ENCODE peak calls at places on chromosome 20, in four cellular contexts. O, W, P and V are unnamed samples.

GRCh38 chr20:1674361-1674760 is 16.8 kb upstream of the SIRPG start:
- DNase-seq in W (no peak), O (no peak), P (no peak), V (no peak)

GRCh38 chr20:36890586-36890985 is 14.6 kb downstream of the TLDC2 start:
- DNase-seq in O (no peak), P (no peak), W (no peak), V (no peak)

GRCh38 chr20:2109425-2110210 is 8.0 kb downstream of the STK35 start:
- DNase-seq in O (peak), W (no peak), P (no peak), V (no peak)

GRCh38 chr20:32144898-32145662 is 35.6 kb downstream of the TM9SF4 start:
- DNase-seq in P (no peak), O (no peak), W (no peak), V (no peak)

GRCh38 chr20:53899351-53900167 is 170.8 kb downstream of the BCAS1 start:
- DNase-seq in W (peak), O (no peak), P (peak), V (peak)

GRCh38 chr20:33902011-33902410 is 90.9 kb downstream of the CHMP4B start:
- DNase-seq in O (no peak), W (no peak), P (no peak), V (no peak)

GRCh38 chr20:32674362-32674789 is 635 bp upstream of the C20orf203 start:
- DNase-seq in P (peak), W (peak), O (peak), V (peak)

GRCh38 chr20:50521709-50522674 is 11.8 kb downstream of the PTPN1 start:
- DNase-seq in O (no peak), P (no peak), W (no peak), V (no peak)

GRCh38 chr20:8399963-8400362 is 267.9 kb downstream of the PLCB1 start:
- DNase-seq in W (no peak), P (no peak), O (no peak), V (no peak)

GRCh38 chr20:32585011-32585518 is at the start of gene NOL4L:
- DNase-seq in P (peak), O (peak), W (peak), V (peak)

GRCh38 chr20:11686900-11687543 is 230.7 kb upstream of the BTBD3 start:
- DNase-seq in P (peak), O (peak), W (peak), V (peak)

GRCh38 chr20:32871622-32872160 is 13.0 kb downstream of the EFCAB8 start:
- DNase-seq in W (no peak), O (no peak), P (no peak), V (no peak)

GRCh38 chr20:9500121-9500911 is 14.1 kb upstream of the LAMP5 start:
- DNase-seq in W (no peak), P (no peak), O (no peak), V (no peak)

GRCh38 chr20:11777861-11778570 is 139.7 kb upstream of the BTBD3 start:
- DNase-seq in O (no peak), P (no peak), W (peak), V (peak)

GRCh38 chr20:64113796-64114355 is 6.5 kb upstream of the NPBWR2 start:
- DNase-seq in W (no peak), P (no peak), O (no peak), V (no peak)

GRCh38 chr20:35232575-35232974 is 6.1 kb downstream of the MMP24 start:
- DNase-seq in P (no peak), W (no peak), O (peak), V (peak)

GRCh38 chr20:44388466-44389023 is 33.0 kb downstream of the HNF4A start:
- DNase-seq in O (peak), W (peak), P (peak), V (peak)

GRCh38 chr20:1798982-1799381 is 96.2 kb upstream of the SIRPA start:
- DNase-seq in P (no peak), O (no peak), W (peak), V (no peak)

GRCh38 chr20:50317644-50318043 is 127.0 kb downstream of the CEBPB start:
- DNase-seq in O (no peak), P (no peak), W (no peak), V (no peak)

GRCh38 chr20:25042531-25043498 is 15.1 kb downstream of the ACSS1 start:
- DNase-seq in O (no peak), W (no peak), P (no peak), V (no peak)

GRCh38 chr20:63830821-63831593 is at the start of gene ZBTB46:
- DNase-seq in O (peak), W (peak), P (peak), V (peak)

GRCh38 chr20:5180933-5181332 is 54.1 kb downstream of the CDS2 start:
- DNase-seq in P (no peak), O (no peak), W (no peak), V (no peak)

GRCh38 chr20:6829510-6830116 is 62.1 kb downstream of the BMP2 start:
- DNase-seq in W (no peak), O (no peak), P (peak), V (no peak)

GRCh38 chr20:63969851-63970713 is at the start of gene ZNF512B:
- DNase-seq in P (peak), W (peak), O (peak), V (peak)

GRCh38 chr20:31560900-31561598 is 44.0 kb upstream of the ID1 start:
- DNase-seq in O (no peak), W (peak), P (no peak), V (peak)

GRCh38 chr20:50113420-50114224 is 672 bp upstream of the UBE2V1 start:
- DNase-seq in O (no peak), W (no peak), P (no peak), V (no peak)

DNA sequence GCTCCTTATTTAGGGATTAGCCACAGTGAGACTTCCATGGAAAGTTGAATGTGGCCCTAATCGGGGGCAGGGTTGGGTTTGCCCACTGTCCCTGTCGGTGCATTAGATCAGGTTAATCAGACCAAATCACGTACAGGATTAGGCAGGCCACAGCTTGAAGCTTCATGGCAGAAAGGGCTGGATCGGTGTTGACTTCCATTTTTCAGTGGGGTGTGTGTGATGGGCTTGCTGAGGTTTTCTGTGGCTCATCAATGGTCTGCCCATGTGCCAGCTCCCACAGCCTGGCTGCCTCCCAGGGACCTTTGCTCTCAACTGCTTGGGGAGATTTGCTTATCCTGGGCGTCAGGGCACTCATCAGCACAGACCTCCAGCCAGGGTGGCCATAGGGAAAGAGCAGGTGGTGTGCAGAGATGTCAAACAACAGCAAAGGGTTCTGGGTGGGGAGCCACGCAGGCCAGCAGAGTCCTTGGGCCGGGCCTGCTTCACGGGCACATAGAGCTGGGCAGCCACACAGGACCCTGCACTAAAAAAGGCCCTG is 130.7 kb downstream of the TFAP2C start:
- DNase-seq in O (no peak), W (no peak), P (no peak), V (no peak)
- H3K4me3 ChIP-seq in O (no peak), W (no peak), P (no peak), V (no peak)

GRCh38 chr20:38303908-38304379 is at the start of gene BPI:
- DNase-seq in P (no peak), W (no peak), O (no peak), V (peak)

GRCh38 chr20:38302721-38303120 is 1.2 kb upstream of the BPI start:
- DNase-seq in P (peak), W (no peak), O (no peak), V (no peak)

GRCh38 chr20:38307371-38308046 is 3.6 kb downstream of the BPI start:
- DNase-seq in O (no peak), W (no peak), P (peak), V (peak)

GRCh38 chr20:38305541-38305940 is 1.6 kb downstream of the BPI start:
- DNase-seq in P (no peak), W (no peak), O (no peak), V (no peak)

DNA sequence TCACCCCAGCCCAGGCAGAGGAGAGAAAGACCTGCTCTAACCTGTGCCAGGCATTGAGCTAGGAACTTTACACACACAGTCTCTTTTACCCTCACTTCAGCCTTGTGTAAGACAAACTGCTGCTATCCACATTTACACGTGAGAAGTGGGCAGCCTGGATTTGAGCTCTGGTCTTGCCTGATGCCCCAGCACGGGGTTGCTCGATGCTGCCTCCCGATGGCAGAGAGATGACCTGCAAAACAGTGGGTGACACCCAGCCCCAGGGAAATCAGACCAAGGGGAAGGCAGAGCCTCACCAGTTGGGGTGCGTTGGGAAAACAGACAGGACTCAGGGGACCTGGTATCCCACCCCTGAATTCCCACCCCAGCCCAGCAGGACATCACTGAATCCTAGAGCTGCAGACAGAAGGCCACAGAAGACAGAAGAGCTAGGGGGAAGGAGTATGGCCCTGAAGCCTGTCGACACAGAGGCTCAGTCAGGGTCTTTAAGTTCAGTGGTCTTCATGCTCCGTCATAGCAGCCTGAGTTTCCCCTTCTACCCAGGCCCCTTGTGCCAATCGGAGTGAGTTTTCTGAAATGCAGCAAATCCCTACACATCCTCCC is 990 bp downstream of the BPI start:
- DNase-seq in W (peak), P (peak), O (peak), V (peak)
- TF ChIP-seq CTCF in W (peak), P (peak), O (peak), V (peak)

GRCh38 chr20:3808544-3808943 is 11.8 kb upstream of the AP5S1 start:
- DNase-seq in P (no peak), W (no peak), O (no peak), V (no peak)

GRCh38 chr20:3813758-3814581 is 6.4 kb upstream of the AP5S1 start:
- DNase-seq in O (no peak), P (no peak), W (no peak), V (no peak)

GRCh38 chr20:3812975-3813599 is 7.3 kb upstream of the AP5S1 start:
- DNase-seq in P (no peak), W (no peak), O (no peak), V (no peak)

GRCh38 chr20:3812259-3812681 is 8.1 kb upstream of the AP5S1 start:
- DNase-seq in P (no peak), O (no peak), W (no peak), V (no peak)

GRCh38 chr20:3811421-3812258 is 8.7 kb upstream of the AP5S1 start:
- DNase-seq in W (peak), P (no peak), O (peak), V (peak)
- H3K4me3 ChIP-seq in W (peak), P (no peak), O (no peak), V (peak)

GRCh38 chr20:61584851-61585250 is 332.8 kb downstream of the CDH4 start:
- DNase-seq in P (no peak), W (no peak), O (peak), V (no peak)
- TF ChIP-seq CTCF in P (no peak), W (no peak), O (no peak), V (no peak)

GRCh38 chr20:13105864-13106457 is 97.2 kb downstream of the SPTLC3 start:
- DNase-seq in W (peak), O (peak), P (peak), V (peak)
- H3K4me3 ChIP-seq in W (no peak), O (no peak), P (no peak), V (no peak)

GRCh38 chr20:51542033-51542893 is at the start of gene NFATC2:
- DNase-seq in W (peak), O (peak), P (peak), V (no peak)
- TF ChIP-seq CTCF in W (peak), O (peak), P (peak), V (no peak)

GRCh38 chr20:46400253-46400652 is 6.2 kb downstream of the ELMO2 start:
- DNase-seq in W (no peak), P (no peak), O (peak), V (peak)

GRCh38 chr20:46399401-46399800 is 7.0 kb downstream of the ELMO2 start:
- DNase-seq in W (peak), P (no peak), O (no peak), V (no peak)

GRCh38 chr20:46402236-46402886 is 4.1 kb downstream of the ELMO2 start:
- DNase-seq in W (no peak), O (no peak), P (no peak), V (peak)

GRCh38 chr20:46400828-46401477 is 5.5 kb downstream of the ELMO2 start:
- DNase-seq in O (no peak), P (peak), W (peak), V (peak)

DNA sequence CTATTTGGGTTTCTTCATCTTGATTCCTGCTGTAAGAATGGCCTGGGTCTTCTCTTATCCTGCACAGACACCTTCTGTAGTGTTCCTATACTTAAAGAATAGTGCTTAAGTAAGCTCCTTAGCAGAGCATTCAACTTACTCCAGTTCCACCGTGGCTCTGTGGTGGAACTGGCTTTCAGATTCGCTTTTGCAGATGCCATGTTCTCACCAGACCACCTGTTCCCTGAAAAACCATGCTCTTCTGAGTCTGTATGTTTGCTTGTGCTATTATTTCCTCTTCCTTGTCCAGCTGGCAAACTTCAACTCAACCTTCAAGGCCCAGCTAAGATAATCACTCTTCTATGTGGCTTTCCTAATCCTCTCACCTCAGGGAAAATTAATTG is 4.9 kb downstream of the ELMO2 start:
- DNase-seq in W (no peak), O (no peak), P (no peak), V (no peak)
- H3K4me3 ChIP-seq in W (no peak), O (no peak), P (no peak), V (no peak)

DNA sequence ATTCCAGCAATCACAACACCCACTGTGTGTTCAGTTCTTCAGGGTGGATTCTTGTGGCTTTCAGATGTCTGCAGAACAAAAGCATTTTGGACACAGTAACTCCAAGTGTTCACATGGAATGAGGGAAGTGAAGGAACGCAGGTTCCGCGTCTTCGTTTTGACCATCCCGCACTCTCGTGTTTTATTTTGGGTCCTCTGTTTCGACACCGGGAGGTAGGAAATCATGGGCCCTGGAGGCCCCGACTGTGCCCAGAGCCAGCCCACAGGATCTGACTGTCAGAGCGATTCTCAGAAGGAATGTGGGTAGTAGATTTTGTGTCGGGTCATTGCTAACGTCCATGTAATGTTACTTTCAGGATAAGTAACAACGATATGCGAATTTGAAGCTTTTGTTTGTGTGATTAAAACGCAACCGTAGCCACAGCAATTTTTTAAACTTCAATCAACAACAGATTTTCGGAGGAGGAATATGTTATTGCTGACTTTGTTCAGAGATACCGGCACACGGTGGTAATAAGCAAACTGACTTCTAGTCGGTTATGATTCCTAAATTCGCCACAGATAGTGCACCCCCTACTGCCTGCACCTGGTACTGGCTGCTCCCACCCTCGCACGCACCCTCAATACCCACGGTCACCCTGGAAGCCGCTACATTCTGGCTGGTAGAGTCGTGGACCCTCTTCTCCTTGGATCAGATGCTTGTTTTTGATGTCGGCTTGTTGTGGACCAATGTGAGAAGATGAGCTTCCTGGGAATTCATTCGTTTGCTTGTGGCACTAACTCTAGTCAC is 10.5 kb downstream of the NPEPL1 start:
- DNase-seq in W (no peak), O (no peak), P (no peak), V (no peak)
- TF ChIP-seq CTCF in W (peak), O (peak), P (peak), V (peak)

DNA sequence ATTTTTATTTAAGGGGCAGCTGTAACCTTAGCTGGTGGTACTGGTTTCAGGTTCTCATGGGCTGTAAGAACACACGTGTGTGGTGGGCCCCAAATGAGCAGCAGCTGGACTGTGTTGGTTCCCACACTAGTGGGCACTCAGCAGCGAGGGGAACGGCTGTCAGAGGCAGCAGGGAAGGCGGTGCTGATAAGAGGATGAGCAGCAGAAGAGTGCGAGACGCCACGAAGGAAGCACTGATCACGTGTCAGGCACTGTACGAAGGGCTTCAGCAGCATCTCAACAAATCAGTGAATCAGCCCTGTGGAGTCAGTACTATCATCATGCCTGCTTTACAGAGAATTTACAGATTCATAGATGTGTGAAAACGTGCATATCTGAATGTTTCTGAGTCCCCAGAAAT is 41.0 kb upstream of the EMILIN3 start:
- DNase-seq in W (no peak), P (no peak), O (no peak), V (no peak)
- H3K4me3 ChIP-seq in W (no peak), P (no peak), O (no peak), V (no peak)